ENCODE peak calls at places on chromosomes 13 and 19, in nine cellular contexts. Q is fibroblast of the aortic adventitia; B is lower leg skin; I is left colon; L is fibroblast of mammary gland; Z is thoracic aorta; C is stimulated activated CD8-positive, alpha-beta memory T cell treated with anti-CD3 and anti-CD28 coated beads, Interleukin-12 subunit alpha, Interleukin-12 subunit beta, amount 100 ng/mL, for 4 hours; G is CD8-positive, alpha-beta memory T cell; V is AG10803. A is an unnamed sample.

GRCh38 chr19:17767559-17767958 is 16.3 kb downstream of the FCHO1 start:
- DNase-seq in Q (no peak), B (no peak), I (no peak), L (no peak), Z (no peak), C (no peak), G (no peak), V (no peak), A (no peak)

GRCh38 chr19:19338082-19338481 is 17.5 kb downstream of the MAU2 start:
- DNase-seq in Q (peak), B (no peak), I (no peak), L (peak), Z (no peak), C (no peak), G (no peak), V (peak), A (no peak)

GRCh38 chr19:53849237-53849676 is 18.4 kb upstream of the MYADM start:
- DNase-seq in Q (peak), B (no peak), I (no peak), L (peak), Z (no peak), C (no peak), G (no peak), V (peak), A (peak)

GRCh38 chr19:17107546-17108452 is 32.2 kb downstream of the MYO9B start:
- DNase-seq in Q (peak), B (peak), I (peak), L (peak), Z (peak), C (no peak), G (no peak), V (peak), A (peak)

GRCh38 chr13:31767175-31767900 is 28.0 kb downstream of the RXFP2 start:
- DNase-seq in Q (peak), B (no peak), I (no peak), L (peak), Z (no peak), C (no peak), G (no peak), V (peak), A (peak)

GRCh38 chr13:27270594-27271520 is at the start of gene RASL11A:
- DNase-seq in Q (peak), B (peak), I (peak), L (peak), Z (peak), C (peak), G (peak), V (peak), A (peak)

GRCh38 chr13:51643114-51643881 is 59.0 kb downstream of the WDFY2 start:
- DNase-seq in Q (peak), B (no peak), I (no peak), L (peak), Z (no peak), C (no peak), G (no peak), V (peak), A (peak)

GRCh38 chr19:35000338-35000646 is 169 bp downstream of the GRAMD1A start:
- DNase-seq in Q (no peak), B (no peak), I (no peak), L (no peak), Z (no peak), C (no peak), G (no peak), V (no peak), A (no peak)

GRCh38 chr13:69591437-69591836 is 516.2 kb upstream of the ATXN8OS start:
- DNase-seq in Q (no peak), B (no peak), I (no peak), L (no peak), Z (no peak), C (no peak), G (no peak), V (no peak), A (no peak)

GRCh38 chr13:24724714-24725113 is 39.3 kb upstream of the RNF17 start:
- DNase-seq in Q (peak), B (no peak), I (no peak), L (no peak), Z (no peak), C (no peak), G (no peak), V (no peak), A (no peak)

GRCh38 chr19:36051637-36052036 is 2.4 kb downstream of the THAP8 start:
- DNase-seq in Q (no peak), B (no peak), I (no peak), L (no peak), Z (no peak), C (no peak), G (no peak), V (no peak), A (no peak)

GRCh38 chr13:78376033-78376432 is 227.3 kb downstream of the POU4F1 start:
- DNase-seq in Q (no peak), B (no peak), I (no peak), L (no peak), Z (no peak), C (no peak), G (no peak), V (no peak), A (no peak)

GRCh38 chr19:50478901-50479715 is 2.5 kb upstream of the GARIN5A start:
- DNase-seq in Q (peak), B (no peak), I (no peak), L (peak), Z (no peak), C (no peak), G (no peak), V (peak), A (peak)

GRCh38 chr13:44148159-44148929 is 225.3 kb upstream of the SERP2 start:
- DNase-seq in Q (peak), B (no peak), I (no peak), L (peak), Z (no peak), C (no peak), G (no peak), V (no peak), A (no peak)

GRCh38 chr13:101343128-101343787 is 73.0 kb downstream of the NALCN start:
- DNase-seq in Q (no peak), B (no peak), I (no peak), L (peak), Z (no peak), C (no peak), G (no peak), V (no peak), A (no peak)

GRCh38 chr19:4597975-4598671 is 38.6 kb upstream of the SEMA6B start:
- DNase-seq in Q (no peak), B (no peak), I (peak), L (no peak), Z (no peak), C (no peak), G (peak), V (no peak), A (peak)

GRCh38 chr19:42634409-42635232 is 39.9 kb upstream of the CEACAM8 start:
- DNase-seq in Q (peak), B (no peak), I (no peak), L (peak), Z (no peak), C (no peak), G (no peak), V (peak), A (peak)

GRCh38 chr13:37481858-37482227 is 116.7 kb downstream of the POSTN start:
- DNase-seq in Q (no peak), B (no peak), I (no peak), L (no peak), Z (no peak), C (no peak), G (no peak), V (no peak), A (no peak)

GRCh38 chr13:32881074-32881791 is 135.0 kb upstream of the KL start:
- DNase-seq in Q (peak), B (no peak), I (no peak), L (peak), Z (no peak), C (no peak), G (no peak), V (peak), A (peak)

GRCh38 chr19:33660426-33661160 is 38.8 kb downstream of the CHST8 start:
- DNase-seq in Q (no peak), B (peak), I (no peak), L (no peak), Z (no peak), C (no peak), G (no peak), V (no peak), A (no peak)

GRCh38 chr19:55080915-55081772 is 5.5 kb downstream of the EPS8L1 start:
- DNase-seq in Q (peak), B (peak), I (peak), L (peak), Z (no peak), C (peak), G (peak), V (peak), A (peak)

A was measured in GM03348.